ENCODE peak calls at places on chromosomes 3 and 15, in five cellular contexts. One of them, this sample, is unnamed.

GRCh38 chr3:57977755-57978715 is 30.2 kb upstream of the FLNB start:
- DNase-seq in activated CD4-positive, alpha-beta T cell treated with anti-CD3 and anti-CD28 coated beads, Interleukin-2, amount 50 U/mL, for 48 hours: no peak
- DNase-seq in HS-27A: no peak
- DNase-seq in heart left ventricle: no peak
- DNase-seq in T-helper 17 cell: no peak
- DNase-seq in this sample: no peak

GRCh38 chr15:80854104-80854503 is 74.9 kb downstream of the CEMIP start:
- DNase-seq in activated CD4-positive, alpha-beta T cell treated with anti-CD3 and anti-CD28 coated beads, Interleukin-2, amount 50 U/mL, for 48 hours: no peak
- DNase-seq in HS-27A: no peak
- DNase-seq in heart left ventricle: no peak
- DNase-seq in T-helper 17 cell: no peak
- DNase-seq in this sample: no peak

GRCh38 chr3:50078622-50079021 is 10.1 kb upstream of the RBM5 start:
- DNase-seq in activated CD4-positive, alpha-beta T cell treated with anti-CD3 and anti-CD28 coated beads, Interleukin-2, amount 50 U/mL, for 48 hours: no peak
- DNase-seq in HS-27A: no peak
- DNase-seq in heart left ventricle: no peak
- DNase-seq in T-helper 17 cell: no peak
- DNase-seq in this sample: no peak

GRCh38 chr3:129558772-129559564 is 16.0 kb downstream of the H1-8 start:
- DNase-seq in activated CD4-positive, alpha-beta T cell treated with anti-CD3 and anti-CD28 coated beads, Interleukin-2, amount 50 U/mL, for 48 hours: no peak
- DNase-seq in HS-27A: peak
- DNase-seq in heart left ventricle: no peak
- DNase-seq in T-helper 17 cell: no peak
- DNase-seq in this sample: no peak

GRCh38 chr15:88489321-88489720 is 21.8 kb downstream of the MRPS11 start:
- DNase-seq in activated CD4-positive, alpha-beta T cell treated with anti-CD3 and anti-CD28 coated beads, Interleukin-2, amount 50 U/mL, for 48 hours: no peak
- DNase-seq in HS-27A: no peak
- DNase-seq in heart left ventricle: no peak
- DNase-seq in T-helper 17 cell: no peak
- DNase-seq in this sample: no peak

GRCh38 chr3:60536420-60536819 is 714.8 kb downstream of the FHIT start:
- DNase-seq in activated CD4-positive, alpha-beta T cell treated with anti-CD3 and anti-CD28 coated beads, Interleukin-2, amount 50 U/mL, for 48 hours: no peak
- DNase-seq in HS-27A: no peak
- DNase-seq in heart left ventricle: no peak
- DNase-seq in T-helper 17 cell: no peak
- DNase-seq in this sample: no peak

GRCh38 chr15:85764649-85765277 is 30.0 kb downstream of the KLHL25 start:
- DNase-seq in activated CD4-positive, alpha-beta T cell treated with anti-CD3 and anti-CD28 coated beads, Interleukin-2, amount 50 U/mL, for 48 hours: no peak
- DNase-seq in HS-27A: no peak
- DNase-seq in heart left ventricle: no peak
- DNase-seq in T-helper 17 cell: no peak
- DNase-seq in this sample: no peak

GRCh38 chr3:143793971-143794370 is 54.3 kb downstream of the SLC9A9 start:
- DNase-seq in activated CD4-positive, alpha-beta T cell treated with anti-CD3 and anti-CD28 coated beads, Interleukin-2, amount 50 U/mL, for 48 hours: no peak
- DNase-seq in HS-27A: no peak
- DNase-seq in heart left ventricle: no peak
- DNase-seq in T-helper 17 cell: no peak
- DNase-seq in this sample: no peak

GRCh38 chr3:70053293-70053692 is 53.8 kb downstream of the SAMMSON start:
- DNase-seq in activated CD4-positive, alpha-beta T cell treated with anti-CD3 and anti-CD28 coated beads, Interleukin-2, amount 50 U/mL, for 48 hours: no peak
- DNase-seq in HS-27A: no peak
- DNase-seq in heart left ventricle: no peak
- DNase-seq in T-helper 17 cell: no peak
- DNase-seq in this sample: no peak

GRCh38 chr3:187811580-187812250 is 66.4 kb upstream of the BCL6 start:
- DNase-seq in activated CD4-positive, alpha-beta T cell treated with anti-CD3 and anti-CD28 coated beads, Interleukin-2, amount 50 U/mL, for 48 hours: no peak
- DNase-seq in HS-27A: no peak
- DNase-seq in heart left ventricle: no peak
- DNase-seq in T-helper 17 cell: no peak
- DNase-seq in this sample: no peak

GRCh38 chr3:68614087-68614486 is 318.3 kb downstream of the TAFA4 start:
- DNase-seq in activated CD4-positive, alpha-beta T cell treated with anti-CD3 and anti-CD28 coated beads, Interleukin-2, amount 50 U/mL, for 48 hours: no peak
- DNase-seq in HS-27A: no peak
- DNase-seq in heart left ventricle: no peak
- DNase-seq in T-helper 17 cell: no peak
- DNase-seq in this sample: no peak

GRCh38 chr3:8451696-8452095 is 49.9 kb upstream of the LMCD1 start:
- DNase-seq in activated CD4-positive, alpha-beta T cell treated with anti-CD3 and anti-CD28 coated beads, Interleukin-2, amount 50 U/mL, for 48 hours: no peak
- DNase-seq in HS-27A: no peak
- DNase-seq in heart left ventricle: no peak
- DNase-seq in T-helper 17 cell: no peak
- DNase-seq in this sample: no peak

GRCh38 chr3:107235923-107236315 is 141.3 kb upstream of the CCDC54 start:
- DNase-seq in activated CD4-positive, alpha-beta T cell treated with anti-CD3 and anti-CD28 coated beads, Interleukin-2, amount 50 U/mL, for 48 hours: peak
- DNase-seq in HS-27A: no peak
- DNase-seq in heart left ventricle: peak
- DNase-seq in T-helper 17 cell: no peak
- DNase-seq in this sample: no peak

GRCh38 chr3:132210476-132211346 is 106.5 kb upstream of the ACP3 start:
- DNase-seq in activated CD4-positive, alpha-beta T cell treated with anti-CD3 and anti-CD28 coated beads, Interleukin-2, amount 50 U/mL, for 48 hours: peak
- DNase-seq in HS-27A: no peak
- DNase-seq in heart left ventricle: no peak
- DNase-seq in T-helper 17 cell: no peak
- DNase-seq in this sample: no peak

GRCh38 chr15:69398541-69398940 is 15.6 kb upstream of the KIF23 start:
- DNase-seq in activated CD4-positive, alpha-beta T cell treated with anti-CD3 and anti-CD28 coated beads, Interleukin-2, amount 50 U/mL, for 48 hours: no peak
- DNase-seq in HS-27A: no peak
- DNase-seq in heart left ventricle: no peak
- DNase-seq in T-helper 17 cell: no peak
- DNase-seq in this sample: no peak

This sample was measured in activated effector memory CD4-positive, alpha-beta T cell treated with Interleukin-2 at 50 U/mL for 16 hours.